ENCODE peak calls at places on chromosome 4, in seven cellular contexts. U is SK-N-SH, I is HepG2, V is HCT116, Y is H1, Q is GM12878, C is K562. L is an unnamed sample.
A peak's percentile ranks its signal among the peaks of the same experiment; 100 is the strongest.

GRCh38 chr4:75895744-75896314 is 6.4 kb downstream of the PPEF2 start:
- DNase-seq in V (peak; percentile 23), Q (no peak), C (peak; percentile 65), U (peak; percentile 50), Y (no peak), I (peak; percentile 52), L (no peak)

GRCh38 chr4:41359069-41359769 is 102.5 kb downstream of the UCHL1 start:
- DNase-seq in Q (no peak), I (no peak), U (peak; percentile 71), V (no peak), Y (peak; percentile 72), C (no peak), L (no peak)

GRCh38 chr4:110518889-110519490 is 43.0 kb downstream of the ENPEP start:
- DNase-seq in U (peak; percentile 15), V (no peak), Y (no peak), I (peak; percentile 12), Q (no peak), C (peak; percentile 35), L (peak; percentile 36)

GRCh38 chr4:11623726-11624037 is 195.0 kb upstream of the HS3ST1 start:
- DNase-seq in Q (no peak), C (no peak), I (no peak), V (no peak), U (no peak), Y (no peak), L (peak; percentile 70)

GRCh38 chr4:97938141-97938540 is 205.1 kb downstream of the STPG2 start:
- DNase-seq in I (no peak), V (no peak), C (no peak), Q (no peak), Y (no peak), U (no peak), L (no peak)

GRCh38 chr4:89410687-89411086 is 103.1 kb upstream of the GPRIN3 start:
- DNase-seq in C (no peak), U (no peak), Y (no peak), Q (no peak), I (no peak), V (no peak), L (no peak)

GRCh38 chr4:48090621-48091020 is 43.4 kb downstream of the TXK start:
- DNase-seq in C (no peak), U (no peak), Y (no peak), I (no peak), V (no peak), Q (no peak), L (no peak)

GRCh38 chr4:169810325-169811323 is 52.9 kb upstream of the HPF1 start:
- DNase-seq in I (peak; percentile 69), Q (peak; percentile 8), Y (no peak), U (peak; percentile 64), V (peak; percentile 84), C (peak; percentile 67), L (peak; percentile 42)

GRCh38 chr4:150302553-150302952 is 224.3 kb downstream of the DCLK2 start:
- DNase-seq in U (no peak), Y (no peak), V (peak; percentile 53), C (peak; percentile 63), I (peak; percentile 74), Q (no peak), L (no peak)

GRCh38 chr4:177107288-177107901 is 202.3 kb upstream of the NEIL3 start:
- DNase-seq in U (no peak), Q (no peak), V (no peak), Y (no peak), I (no peak), C (no peak), L (no peak)

GRCh38 chr4:128707864-128708263 is 101.6 kb upstream of the JADE1 start:
- DNase-seq in V (no peak), U (no peak), C (no peak), Y (no peak), Q (no peak), I (no peak), L (no peak)

GRCh38 chr4:19063662-19064061 is 1042.1 kb upstream of the LCORL start:
- DNase-seq in V (no peak), Q (no peak), I (no peak), Y (no peak), U (no peak), C (no peak), L (no peak)
- TF ChIP-seq JUND in V (no peak), Q (no peak), I (no peak), Y (no peak), U (no peak), C (no peak), L (no peak)

GRCh38 chr4:61336488-61336887 is 136.4 kb downstream of the ADGRL3 start:
- DNase-seq in C (no peak), I (no peak), U (no peak), Q (no peak), V (no peak), Y (no peak), L (no peak)
- TF ChIP-seq JUND in C (no peak), I (no peak), U (no peak), Q (no peak), V (no peak), Y (no peak), L (no peak)

GRCh38 chr4:33878710-33879109 is 2365.6 kb downstream of the ARAP2 start:
- DNase-seq in V (no peak), C (no peak), Q (no peak), Y (no peak), I (no peak), U (peak; percentile 27), L (no peak)
- TF ChIP-seq JUND in V (no peak), C (no peak), Q (no peak), Y (no peak), I (no peak), U (no peak), L (no peak)

GRCh38 chr4:26141101-26141830 is 179.5 kb upstream of the RBPJ start:
- DNase-seq in I (no peak), Q (no peak), C (no peak), Y (no peak), V (no peak), U (no peak), L (no peak)

GRCh38 chr4:26141916-26142638 is 178.7 kb upstream of the RBPJ start:
- DNase-seq in Q (no peak), C (no peak), V (no peak), Y (no peak), I (no peak), U (no peak), L (no peak)

GRCh38 chr4:26140150-26140898 is 180.5 kb upstream of the RBPJ start:
- DNase-seq in Q (no peak), C (no peak), V (no peak), Y (no peak), U (no peak), I (no peak), L (no peak)

GRCh38 chr4:26136615-26137014 is 184.2 kb upstream of the RBPJ start:
- DNase-seq in C (no peak), I (no peak), U (no peak), V (no peak), Q (no peak), Y (no peak), L (no peak)

DNA sequence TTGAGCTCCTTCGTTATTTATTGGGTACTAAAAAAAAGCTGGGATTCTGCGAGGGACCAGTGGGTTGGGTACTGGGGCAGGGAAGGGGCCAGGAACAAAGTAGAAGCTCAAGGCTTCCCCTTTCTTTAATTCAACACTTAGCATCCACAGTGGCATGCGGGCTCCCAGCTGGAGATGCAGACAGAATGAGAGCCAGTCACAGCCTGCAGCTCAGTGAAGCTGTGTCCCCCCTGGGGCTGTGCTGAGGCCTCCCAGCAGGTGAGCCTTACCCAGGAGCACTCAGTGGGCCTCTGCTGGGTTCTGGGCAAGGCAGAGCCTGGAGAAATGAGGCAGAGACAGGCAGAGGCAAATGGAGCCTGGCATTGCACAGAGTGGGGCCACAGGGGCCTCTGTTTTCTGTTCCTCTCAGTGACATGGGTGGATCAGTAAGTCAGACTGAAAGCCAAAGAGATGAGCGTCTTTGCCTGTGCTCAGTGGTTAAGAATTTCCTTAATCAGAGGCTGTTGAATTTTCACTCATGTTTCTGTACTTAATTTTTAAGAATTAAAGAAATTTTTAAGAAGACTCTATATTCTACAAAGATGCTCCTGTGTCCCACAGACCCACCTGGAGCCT is 181.4 kb upstream of the RBPJ start:
- DNase-seq in U (no peak), I (no peak), V (no peak), Y (no peak), Q (no peak), C (no peak), L (no peak)
- TF ChIP-seq JUND in U (no peak), I (no peak), V (no peak), Y (no peak), Q (no peak), C (no peak), L (no peak)

GRCh38 chr4:57114973-57115372 is 4.8 kb upstream of the IGFBP7 start:
- DNase-seq in C (no peak), Q (no peak), V (no peak), Y (no peak), I (no peak), U (no peak), L (no peak)

GRCh38 chr4:57109847-57110634 is at the start of gene IGFBP7:
- DNase-seq in U (peak; percentile 79), C (peak; percentile 55), I (no peak), Q (no peak), Y (peak; percentile 59), V (no peak), L (peak; percentile 31)

GRCh38 chr4:57113870-57114269 is 3.7 kb upstream of the IGFBP7 start:
- DNase-seq in C (no peak), V (no peak), Y (no peak), U (no peak), I (no peak), Q (no peak), L (no peak)

GRCh38 chr4:57109530-57109846 is 697 bp downstream of the IGFBP7 start:
- DNase-seq in C (no peak), V (no peak), I (no peak), Y (no peak), Q (no peak), U (no peak), L (no peak)

DNA sequence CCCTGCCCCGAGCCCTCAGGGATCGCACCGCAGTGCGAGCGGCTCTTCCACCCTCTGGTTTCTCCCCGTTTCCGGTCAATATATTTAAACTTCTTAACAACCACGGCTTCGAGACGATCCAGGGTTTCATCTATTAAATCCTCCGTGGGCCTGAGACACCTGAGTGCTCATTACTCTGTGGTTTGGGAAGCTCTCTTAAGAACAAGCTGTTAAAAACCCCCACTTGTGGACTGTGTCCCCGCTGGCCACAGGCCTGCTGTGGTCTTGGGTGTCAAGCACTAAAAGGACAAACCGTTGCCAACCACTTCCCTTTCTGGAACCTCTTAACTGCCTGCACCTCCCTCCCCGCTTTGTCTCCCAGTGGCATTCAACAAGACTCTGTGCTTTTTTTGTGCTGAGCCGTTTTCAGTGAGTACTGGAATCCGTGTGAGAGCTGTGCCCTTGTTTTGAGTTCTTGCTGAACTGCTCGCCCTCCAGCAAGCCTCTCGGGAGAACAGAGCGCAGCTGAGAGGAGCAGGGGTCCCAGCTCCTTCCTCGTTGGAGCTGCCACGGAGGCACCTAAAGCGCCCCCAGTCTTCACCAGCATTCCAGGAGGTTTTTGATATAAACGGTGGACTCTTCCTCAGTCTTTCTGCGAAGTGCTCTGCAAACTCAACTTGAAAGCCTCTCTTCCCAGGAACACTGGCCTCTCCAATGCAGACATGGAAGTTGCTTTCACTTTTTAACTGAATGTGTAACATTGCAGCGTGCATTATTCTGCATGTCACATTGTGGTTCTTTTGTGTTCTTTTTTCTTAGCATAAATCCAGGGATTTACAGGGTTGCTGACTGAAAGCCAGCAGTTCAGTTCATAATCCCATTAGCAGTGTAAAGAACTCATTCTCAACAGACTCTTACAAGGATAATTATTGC is 706 bp upstream of the IGFBP7 start:
- DNase-seq in U (peak; percentile 34), C (no peak), Y (peak; percentile 56), V (no peak), I (no peak), Q (no peak), L (peak; percentile 18)
- TF ChIP-seq JUND in U (no peak), C (no peak), Y (no peak), V (no peak), I (no peak), Q (no peak), L (no peak)

GRCh38 chr4:73702796-73703287 is 37.5 kb upstream of the CXCL8 start:
- DNase-seq in V (no peak), I (no peak), U (no peak), Q (no peak), Y (no peak), C (no peak), L (no peak)
- TF ChIP-seq JUND in V (no peak), I (no peak), U (no peak), Q (no peak), Y (no peak), C (no peak), L (no peak)

L was measured in T47D.